ENCODE peak calls at places on chromosomes 3 and 15, in six cellular contexts. Y is right cardiac atrium; I is CD8-positive, alpha-beta memory T cell; V is Jurkat, Clone E6-1; G is GM23248; J is foreskin fibroblast. M is an unnamed sample.

GRCh38 chr15:82571722-82572222 is 31.5 kb upstream of the RPS17 start:
- DNase-seq in Y (peak), I (no peak), V (no peak), G (peak), J (peak), M (no peak)

GRCh38 chr3:177781686-177782161 is 584.4 kb upstream of the TBL1XR1 start:
- DNase-seq in Y (peak), I (no peak), V (no peak), G (peak), J (peak), M (no peak)

GRCh38 chr15:42154576-42155355 is 1.7 kb downstream of the PLA2G4F start:
- DNase-seq in Y (no peak), I (no peak), V (no peak), G (no peak), J (no peak), M (no peak)

GRCh38 chr3:80079886-80080285 is 312.1 kb upstream of the ROBO1 start:
- DNase-seq in Y (no peak), I (no peak), V (no peak), G (no peak), J (no peak), M (no peak)

GRCh38 chr15:83192742-83193141 is 14.9 kb downstream of the HDGFL3 start:
- DNase-seq in Y (no peak), I (no peak), V (no peak), G (no peak), J (no peak), M (no peak)

GRCh38 chr15:77858677-77859490 is 218.6 kb downstream of the TBC1D2B start:
- DNase-seq in Y (no peak), I (no peak), V (no peak), G (no peak), J (no peak), M (no peak)

GRCh38 chr15:66170716-66171115 is 82.8 kb downstream of the MEGF11 start:
- DNase-seq in Y (no peak), I (no peak), V (no peak), G (no peak), J (no peak), M (no peak)

GRCh38 chr15:98568382-98569017 is 79.8 kb upstream of the IGF1R start:
- DNase-seq in Y (no peak), I (no peak), V (no peak), G (peak), J (peak), M (no peak)

GRCh38 chr15:99413955-99414754 is 151.6 kb upstream of the MEF2A start:
- DNase-seq in Y (peak), I (no peak), V (no peak), G (no peak), J (no peak), M (no peak)

GRCh38 chr3:69012836-69013255 is 638 bp downstream of the EOGT start:
- DNase-seq in Y (peak), I (no peak), V (no peak), G (peak), J (peak), M (peak)

GRCh38 chr3:56131976-56132590 is 336.2 kb downstream of the ERC2 start:
- DNase-seq in Y (no peak), I (no peak), V (no peak), G (peak), J (peak), M (no peak)

GRCh38 chr15:61041886-61042285 is 187.2 kb downstream of the RORA start:
- DNase-seq in Y (no peak), I (no peak), V (no peak), G (no peak), J (no peak), M (no peak)

GRCh38 chr3:138781012-138781470 is 53.7 kb downstream of the PIK3CB start:
- DNase-seq in Y (no peak), I (peak), V (peak), G (no peak), J (no peak), M (peak)

GRCh38 chr15:64122936-64123351 is 27.2 kb downstream of the SNX1 start:
- DNase-seq in Y (no peak), I (no peak), V (no peak), G (no peak), J (no peak), M (no peak)

GRCh38 chr3:105315157-105315556 is 51.6 kb upstream of the ALCAM start:
- DNase-seq in Y (no peak), I (no peak), V (no peak), G (no peak), J (no peak), M (no peak)

GRCh38 chr3:21919383-21919782 is 168.4 kb upstream of the ZNF385D start:
- DNase-seq in Y (no peak), I (no peak), V (no peak), G (peak), J (no peak), M (no peak)

GRCh38 chr15:92853222-92853621 is 46.9 kb upstream of the CHD2 start:
- DNase-seq in Y (no peak), I (no peak), V (no peak), G (no peak), J (no peak), M (peak)

GRCh38 chr3:36309092-36309491 is 71.2 kb upstream of the STAC start:
- DNase-seq in Y (no peak), I (no peak), V (no peak), G (no peak), J (no peak), M (no peak)

GRCh38 chr3:45986303-45986982 is 9.2 kb downstream of the FYCO1 start:
- DNase-seq in Y (peak), I (no peak), V (no peak), G (peak), J (peak), M (no peak)

GRCh38 chr3:123365450-123366143 is 83.3 kb downstream of the ADCY5 start:
- DNase-seq in Y (no peak), I (no peak), V (no peak), G (peak), J (no peak), M (no peak)

GRCh38 chr3:49901351-49902339 is 2.0 kb downstream of the MST1R start:
- DNase-seq in Y (no peak), I (no peak), V (peak), G (peak), J (no peak), M (peak)

GRCh38 chr3:115146418-115147328 is at the start of gene ZBTB20:
- DNase-seq in Y (peak), I (peak), V (peak), G (peak), J (peak), M (peak)

GRCh38 chr15:67194171-67195114 is 60.0 kb downstream of the AAGAB start:
- DNase-seq in Y (no peak), I (no peak), V (no peak), G (no peak), J (no peak), M (no peak)

GRCh38 chr3:100400424-100400781 is 486 bp downstream of the TOMM70 start:
- DNase-seq in Y (no peak), I (peak), V (no peak), G (peak), J (no peak), M (peak)

GRCh38 chr15:67721996-67722395 is 103.3 kb upstream of the SKOR1 start:
- DNase-seq in Y (no peak), I (no peak), V (no peak), G (no peak), J (no peak), M (no peak)

GRCh38 chr15:81296218-81296617 is 27.7 kb downstream of the STARD5 start:
- DNase-seq in Y (no peak), I (no peak), V (no peak), G (no peak), J (no peak), M (no peak)

GRCh38 chr3:72657666-72658065 is 190.6 kb downstream of the SHQ1 start:
- DNase-seq in Y (no peak), I (peak), V (peak), G (no peak), J (no peak), M (peak)

GRCh38 chr15:81865850-81866537 is 179.8 kb downstream of the MEX3B start:
- DNase-seq in Y (no peak), I (no peak), V (no peak), G (no peak), J (no peak), M (peak)

GRCh38 chr3:24682141-24682547 is 187.5 kb upstream of the THRB start:
- DNase-seq in Y (no peak), I (no peak), V (no peak), G (peak), J (peak), M (no peak)

GRCh38 chr15:73560501-73561117 is 72.6 kb downstream of the NPTN start:
- DNase-seq in Y (no peak), I (peak), V (peak), G (peak), J (peak), M (peak)

GRCh38 chr3:58357402-58357801 is 24.7 kb downstream of the PXK start:
- DNase-seq in Y (no peak), I (no peak), V (no peak), G (no peak), J (no peak), M (no peak)

GRCh38 chr3:16240229-16241023 is 24.3 kb downstream of the DPH3 start:
- DNase-seq in Y (no peak), I (no peak), V (no peak), G (peak), J (peak), M (no peak)

GRCh38 chr15:31391687-31392671 is 65.3 kb downstream of the KLF13 start:
- DNase-seq in Y (peak), I (peak), V (peak), G (peak), J (peak), M (peak)

GRCh38 chr15:38854506-38854905 is 289.9 kb upstream of the RASGRP1 start:
- DNase-seq in Y (no peak), I (no peak), V (no peak), G (peak), J (no peak), M (no peak)

GRCh38 chr15:66134284-66134683 is 119.3 kb downstream of the MEGF11 start:
- DNase-seq in Y (no peak), I (no peak), V (no peak), G (no peak), J (no peak), M (no peak)

GRCh38 chr15:62568702-62569101 is 403.6 kb upstream of the C2CD4B start:
- DNase-seq in Y (no peak), I (no peak), V (no peak), G (no peak), J (no peak), M (no peak)

GRCh38 chr3:96465521-96465920 is 348.9 kb upstream of the EPHA6 start:
- DNase-seq in Y (no peak), I (no peak), V (no peak), G (no peak), J (no peak), M (no peak)

GRCh38 chr15:86087808-86088207 is 8.1 kb downstream of the AGBL1 start:
- DNase-seq in Y (no peak), I (no peak), V (no peak), G (no peak), J (no peak), M (no peak)
- H3K4me3 ChIP-seq in Y (no peak), I (no peak), V (no peak), G (no peak), J (no peak), M (no peak)

DNA sequence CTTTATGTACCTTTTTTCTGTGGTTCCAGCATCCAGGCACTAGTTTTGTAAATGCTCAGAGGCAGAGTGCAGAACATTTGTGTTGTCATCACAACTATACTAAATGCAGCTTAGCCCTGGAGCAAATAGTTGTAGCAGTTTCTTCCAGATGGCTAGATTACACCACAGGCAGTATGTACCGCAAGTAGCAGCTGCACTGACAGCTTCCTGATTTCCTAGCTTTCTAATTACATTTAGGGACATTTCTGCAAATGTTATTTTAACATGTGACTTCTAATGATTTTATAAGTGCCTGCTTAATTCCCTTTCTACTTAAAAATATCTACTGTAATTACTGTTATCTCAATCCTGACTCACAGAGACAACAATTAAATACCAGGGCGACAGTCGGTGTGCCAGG is 106.5 kb downstream of the NR2E3 start:
- DNase-seq in Y (no peak), I (no peak), V (no peak), G (no peak), J (no peak), M (no peak)
- H3K4me3 ChIP-seq in Y (no peak), I (no peak), V (no peak), G (no peak), J (no peak), M (no peak)

DNA sequence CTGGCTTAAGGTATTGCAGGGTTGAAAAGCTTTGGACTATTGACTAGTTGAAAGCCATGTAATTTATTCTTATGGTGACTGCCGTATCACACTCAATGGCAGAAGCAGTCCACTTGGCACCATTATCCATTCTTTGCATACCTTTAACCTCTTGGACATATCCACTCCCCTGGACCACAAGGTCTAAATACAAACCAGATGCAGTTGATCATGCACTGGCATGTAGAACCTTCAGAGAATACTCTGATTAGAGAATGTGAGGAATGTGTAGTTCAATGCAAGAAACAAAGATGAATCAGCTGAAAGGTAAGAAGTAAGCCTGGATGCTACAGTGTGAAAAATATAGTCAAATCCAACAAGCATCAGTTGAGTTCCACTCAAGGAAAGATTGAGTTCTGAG is 93.1 kb downstream of the FRMD5 start:
- DNase-seq in Y (no peak), I (no peak), V (no peak), G (peak), J (peak), M (no peak)
- H3K4me3 ChIP-seq in Y (no peak), I (no peak), V (no peak), G (peak), J (no peak), M (no peak)

GRCh38 chr15:36175181-36175750 is 404.2 kb upstream of the CDIN1 start:
- DNase-seq in Y (no peak), I (no peak), V (no peak), G (no peak), J (no peak), M (no peak)

GRCh38 chr15:36177590-36178281 is 401.7 kb upstream of the CDIN1 start:
- DNase-seq in Y (no peak), I (no peak), V (no peak), G (peak), J (peak), M (no peak)

GRCh38 chr15:36172970-36173369 is 406.5 kb upstream of the CDIN1 start:
- DNase-seq in Y (no peak), I (no peak), V (no peak), G (no peak), J (no peak), M (no peak)

DNA sequence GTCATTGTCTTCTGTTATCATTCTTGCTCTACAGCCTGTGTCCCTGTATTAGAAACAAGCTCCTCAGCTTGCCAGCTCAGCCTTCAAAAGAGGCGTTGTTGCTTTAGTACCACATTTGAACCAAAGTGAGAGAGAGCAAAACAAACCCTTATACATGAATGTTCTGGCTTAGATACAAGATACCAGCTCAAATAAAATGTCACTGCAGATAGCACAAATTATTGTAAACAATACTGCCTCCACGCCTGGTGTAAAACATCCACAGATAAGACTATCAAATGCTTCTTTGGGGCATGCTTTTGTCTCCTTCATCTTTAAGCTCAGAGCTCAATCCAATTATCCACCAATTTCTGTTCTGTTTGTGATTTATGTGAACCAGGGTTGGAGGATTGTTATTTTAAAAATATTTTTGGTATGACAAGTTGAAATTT is 403.6 kb upstream of the CDIN1 start:
- DNase-seq in Y (no peak), I (no peak), V (no peak), G (no peak), J (no peak), M (no peak)
- H3K4me3 ChIP-seq in Y (no peak), I (no peak), V (no peak), G (no peak), J (no peak), M (no peak)

M was measured in GM12865.